ENCODE peak calls at places on chromosome 2, in eight cellular contexts. R is thoracic aorta, Y is fibroblast of mammary gland, L is MM.1S, K is sigmoid colon, T is upper lobe of left lung, D is heart left ventricle, G is fibroblast of pulmonary artery. E is an unnamed sample.

GRCh38 chr2:31075393-31075792 is 62.8 kb downstream of the GALNT14 start:
- DNase-seq in R (no peak), Y (no peak), L (no peak), K (no peak), T (no peak), D (no peak), G (no peak), E (no peak)

GRCh38 chr2:10775036-10775780 is 37.4 kb downstream of the PDIA6 start:
- DNase-seq in R (no peak), Y (no peak), L (no peak), K (peak), T (peak), D (no peak), G (no peak), E (no peak)

GRCh38 chr2:109356251-109357035 is 227.4 kb downstream of the SH3RF3 start:
- DNase-seq in R (no peak), Y (no peak), L (no peak), K (peak), T (no peak), D (no peak), G (no peak), E (no peak)

GRCh38 chr2:180177534-180177933 is 170.4 kb upstream of the CWC22 start:
- DNase-seq in R (no peak), Y (no peak), L (no peak), K (no peak), T (no peak), D (no peak), G (no peak), E (no peak)

GRCh38 chr2:110853516-110853915 is 121.1 kb downstream of the ACOXL start:
- DNase-seq in R (no peak), Y (peak), L (peak), K (no peak), T (no peak), D (no peak), G (peak), E (peak)

GRCh38 chr2:160910681-160911080 is 249.5 kb upstream of the TANK start:
- DNase-seq in R (no peak), Y (peak), L (no peak), K (no peak), T (no peak), D (no peak), G (peak), E (peak)

GRCh38 chr2:215034154-215034553 is 104.3 kb downstream of the ABCA12 start:
- DNase-seq in R (no peak), Y (no peak), L (no peak), K (no peak), T (no peak), D (no peak), G (no peak), E (no peak)

GRCh38 chr2:42132066-42132965 is 36.8 kb upstream of the EML4 start:
- DNase-seq in R (no peak), Y (peak), L (no peak), K (no peak), T (no peak), D (no peak), G (peak), E (peak)

GRCh38 chr2:126950499-126950898 is 51.8 kb downstream of the TEX51 start:
- DNase-seq in R (no peak), Y (no peak), L (no peak), K (no peak), T (no peak), D (no peak), G (no peak), E (no peak)

GRCh38 chr2:20758997-20759396 is 63.9 kb downstream of the LDAH start:
- DNase-seq in R (no peak), Y (no peak), L (no peak), K (no peak), T (no peak), D (no peak), G (no peak), E (no peak)

GRCh38 chr2:20757405-20758090 is 65.4 kb downstream of the LDAH start:
- DNase-seq in R (no peak), Y (no peak), L (no peak), K (no peak), T (no peak), D (no peak), G (no peak), E (no peak)

GRCh38 chr2:20752293-20752692 is 70.6 kb downstream of the LDAH start:
- DNase-seq in R (no peak), Y (no peak), L (no peak), K (no peak), T (no peak), D (no peak), G (no peak), E (no peak)

GRCh38 chr2:20759487-20759886 is 63.4 kb downstream of the LDAH start:
- DNase-seq in R (no peak), Y (no peak), L (no peak), K (no peak), T (no peak), D (no peak), G (no peak), E (no peak)

DNA sequence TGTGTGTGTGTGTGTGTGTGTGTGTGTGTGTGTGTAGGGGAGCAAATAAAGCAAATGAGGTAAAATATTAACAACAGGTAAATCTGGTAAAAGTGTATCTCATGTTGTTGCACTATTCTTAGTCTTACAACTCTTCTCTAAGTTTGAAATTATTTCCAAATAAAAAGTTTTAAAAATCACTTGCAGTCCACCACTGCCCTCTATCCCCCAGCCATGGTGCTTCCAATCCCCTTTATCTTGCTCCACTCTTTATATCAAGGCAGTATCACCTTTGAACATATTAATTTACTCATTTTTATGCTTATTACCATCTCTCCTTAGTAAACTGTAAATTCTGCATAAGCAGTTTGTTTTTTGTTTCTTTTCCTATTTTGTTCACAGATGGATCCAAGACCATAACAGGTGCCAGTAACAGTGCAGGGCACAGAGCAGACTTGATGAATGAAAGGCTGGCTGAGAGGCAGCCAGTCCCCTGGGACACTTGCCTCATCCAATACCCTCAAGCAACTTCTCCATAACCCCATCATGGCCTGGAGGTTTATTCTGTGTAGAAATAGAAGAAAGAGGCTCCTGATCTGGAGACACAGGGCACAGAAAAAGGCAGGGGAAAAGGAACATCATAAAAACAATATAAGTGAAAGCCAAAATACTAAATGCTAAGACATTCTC is 67.6 kb downstream of the LDAH start:
- DNase-seq in R (no peak), Y (peak), L (no peak), K (no peak), T (no peak), D (no peak), G (peak), E (peak)
- TF ChIP-seq CTCF in R (no peak), Y (no peak), L (no peak), K (no peak), T (no peak), D (no peak), G (peak), E (peak)

GRCh38 chr2:230220347-230220969 is 674 bp upstream of the SP110 start:
- DNase-seq in R (no peak), Y (no peak), L (no peak), K (no peak), T (no peak), D (no peak), G (no peak), E (no peak)
- H3K4me3 ChIP-seq in R (peak), Y (peak), L (peak), K (peak), T (peak), D (peak), G (peak), E (peak)

GRCh38 chr2:147843864-147844690 is 752 bp upstream of the ACVR2A start:
- DNase-seq in R (peak), Y (peak), L (peak), K (peak), T (peak), D (peak), G (peak), E (peak)
- TF ChIP-seq CTCF in R (no peak), Y (no peak), L (no peak), K (peak), T (peak), D (no peak), G (no peak), E (peak)

GRCh38 chr2:233486357-233486756 is 80.2 kb downstream of the USP40 start:
- DNase-seq in R (no peak), Y (no peak), L (no peak), K (no peak), T (no peak), D (no peak), G (no peak), E (no peak)

GRCh38 chr2:233486778-233487552 is 79.6 kb downstream of the USP40 start:
- DNase-seq in R (no peak), Y (peak), L (no peak), K (no peak), T (no peak), D (peak), G (peak), E (peak)

GRCh38 chr2:233489666-233490065 is 76.9 kb downstream of the USP40 start:
- DNase-seq in R (no peak), Y (peak), L (no peak), K (no peak), T (no peak), D (no peak), G (peak), E (no peak)

GRCh38 chr2:233489143-233489542 is 77.4 kb downstream of the USP40 start:
- DNase-seq in R (no peak), Y (no peak), L (no peak), K (no peak), T (no peak), D (no peak), G (no peak), E (no peak)

DNA sequence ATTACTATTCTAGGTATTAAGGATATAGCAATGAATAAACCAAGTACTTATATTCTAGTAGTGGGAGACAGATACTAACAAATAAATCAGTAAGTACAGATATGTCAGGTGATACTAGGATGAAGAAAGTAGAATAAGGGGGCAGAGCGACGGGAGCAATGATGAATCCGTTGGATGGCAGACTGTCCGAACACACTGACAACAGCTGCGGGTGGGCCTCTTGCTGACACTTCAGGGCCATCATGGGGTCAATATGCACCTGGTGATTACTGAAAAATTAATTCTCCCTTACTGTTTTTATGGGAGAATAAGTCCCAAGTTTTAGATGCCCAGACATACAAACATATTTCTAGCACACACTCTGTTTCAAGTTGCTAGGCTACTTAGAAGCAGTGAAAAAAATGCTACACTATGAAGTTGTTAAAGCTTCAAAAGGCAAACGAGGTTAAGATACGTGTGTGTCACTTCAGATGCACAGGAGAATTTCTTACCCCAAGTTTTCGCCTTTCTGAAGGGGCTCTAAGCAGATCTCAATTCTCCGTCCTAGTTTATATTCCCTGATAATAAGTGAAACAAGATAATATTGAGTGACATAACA is 78.7 kb downstream of the USP40 start:
- DNase-seq in R (no peak), Y (no peak), L (no peak), K (no peak), T (no peak), D (no peak), G (no peak), E (no peak)
- H3K4me3 ChIP-seq in R (no peak), Y (no peak), L (no peak), K (no peak), T (no peak), D (no peak), G (no peak), E (no peak)

GRCh38 chr2:28447943-28448737 is 47.7 kb upstream of the PLB1 start:
- DNase-seq in R (no peak), Y (peak), L (no peak), K (peak), T (no peak), D (no peak), G (peak), E (peak)
- TF ChIP-seq CTCF in R (no peak), Y (no peak), L (no peak), K (no peak), T (no peak), D (no peak), G (no peak), E (no peak)

GRCh38 chr2:183033951-183034350 is 4.3 kb downstream of the NCKAP1 start:
- DNase-seq in R (no peak), Y (no peak), L (no peak), K (no peak), T (no peak), D (no peak), G (no peak), E (no peak)

GRCh38 chr2:183035298-183035953 is 2.8 kb downstream of the NCKAP1 start:
- DNase-seq in R (no peak), Y (peak), L (no peak), K (no peak), T (no peak), D (no peak), G (peak), E (peak)

GRCh38 chr2:183037281-183037659 is 987 bp downstream of the NCKAP1 start:
- DNase-seq in R (no peak), Y (peak), L (no peak), K (no peak), T (no peak), D (no peak), G (peak), E (peak)

GRCh38 chr2:183035954-183036669 is 2.1 kb downstream of the NCKAP1 start:
- DNase-seq in R (no peak), Y (no peak), L (peak), K (no peak), T (no peak), D (no peak), G (no peak), E (no peak)

GRCh38 chr2:183034806-183035205 is 3.5 kb downstream of the NCKAP1 start:
- DNase-seq in R (no peak), Y (peak), L (no peak), K (no peak), T (no peak), D (no peak), G (no peak), E (peak)
- H3K4me3 ChIP-seq in R (peak), Y (peak), L (no peak), K (no peak), T (no peak), D (no peak), G (peak), E (peak)